ENCODE peak calls at places on chromosomes 7 and 10, in ten cellular contexts. M is tibial nerve; K is psoas muscle; C is GM19239; W is T-helper 1 cell; B is left kidney; A is kidney tubule cell; R is DND-41; Z is HCEC 1CT; E is activated naive CD4-positive, alpha-beta T cell treated with anti-CD3 and anti-CD28 coated beads for 36 hours. U is an unnamed sample.

GRCh38 chr7:38273286-38273995 is at the start of gene TARP:
- DNase-seq in M (no peak), K (no peak), C (no peak), W (no peak), B (no peak), A (no peak), R (no peak), Z (no peak), E (no peak), U (no peak)

GRCh38 chr7:48126037-48126436 is 37.0 kb downstream of the UPP1 start:
- DNase-seq in M (no peak), K (no peak), C (no peak), W (no peak), B (no peak), A (no peak), R (no peak), Z (no peak), E (no peak), U (no peak)

GRCh38 chr7:138091073-138091472 is 14.8 kb downstream of the AKR1D1 start:
- DNase-seq in M (no peak), K (no peak), C (no peak), W (no peak), B (no peak), A (peak; percentile 22), R (no peak), Z (peak; percentile 1), E (no peak), U (peak; percentile 9)

GRCh38 chr10:67783576-67784294 is 54.3 kb downstream of the DNAJC12 start:
- DNase-seq in M (no peak), K (no peak), C (no peak), W (no peak), B (no peak), A (no peak), R (no peak), Z (no peak), E (no peak), U (no peak)

GRCh38 chr10:34590802-34591201 is 224.3 kb downstream of the PARD3 start:
- DNase-seq in M (no peak), K (no peak), C (no peak), W (no peak), B (no peak), A (no peak), R (no peak), Z (no peak), E (no peak), U (no peak)

GRCh38 chr7:7330997-7331396 is 148.7 kb downstream of the C1GALT1 start:
- DNase-seq in M (no peak), K (no peak), C (no peak), W (no peak), B (no peak), A (no peak), R (no peak), Z (no peak), E (peak; percentile 8), U (no peak)

GRCh38 chr10:126598009-126598408 is 72.5 kb downstream of the C10orf90 start:
- DNase-seq in M (no peak), K (no peak), C (no peak), W (no peak), B (peak; percentile 50), A (peak; percentile 60), R (peak; percentile 28), Z (peak; percentile 48), E (peak; percentile 14), U (peak; percentile 63)

GRCh38 chr7:2106920-2107319 is 125.8 kb downstream of the MAD1L1 start:
- DNase-seq in M (no peak), K (peak; percentile 52), C (no peak), W (no peak), B (peak; percentile 71), A (peak; percentile 3), R (no peak), Z (no peak), E (no peak), U (no peak)

GRCh38 chr7:99000904-99001442 is 122.6 kb downstream of the TRRAP start:
- DNase-seq in M (no peak), K (no peak), C (no peak), W (no peak), B (no peak), A (peak; percentile 70), R (no peak), Z (no peak), E (no peak), U (no peak)

GRCh38 chr10:102434251-102434913 is 2.0 kb upstream of the CUEDC2 start:
- DNase-seq in M (no peak), K (no peak), C (no peak), W (no peak), B (peak; percentile 69), A (peak; percentile 21), R (no peak), Z (peak; percentile 43), E (no peak), U (peak; percentile 85)

GRCh38 chr10:24908793-24909423 is 43.5 kb downstream of the PRTFDC1 start:
- DNase-seq in M (no peak), K (no peak), C (no peak), W (no peak), B (no peak), A (peak; percentile 78), R (no peak), Z (peak; percentile 76), E (peak; percentile 22), U (peak; percentile 74)

GRCh38 chr10:21919117-21919516 is 84.4 kb downstream of the DNAJC1 start:
- DNase-seq in M (no peak), K (no peak), C (no peak), W (no peak), B (no peak), A (no peak), R (no peak), Z (no peak), E (no peak), U (no peak)

GRCh38 chr10:98209441-98209840 is 58.6 kb downstream of the LOXL4 start:
- DNase-seq in M (no peak), K (no peak), C (no peak), W (no peak), B (no peak), A (no peak), R (no peak), Z (no peak), E (no peak), U (no peak)

GRCh38 chr10:99621454-99622246 is 1.4 kb upstream of the SLC25A28 start:
- DNase-seq in M (no peak), K (no peak), C (no peak), W (no peak), B (no peak), A (no peak), R (no peak), Z (no peak), E (no peak), U (no peak)

GRCh38 chr7:51850141-51850540 is 533.5 kb upstream of the COBL start:
- DNase-seq in M (no peak), K (no peak), C (no peak), W (no peak), B (no peak), A (no peak), R (no peak), Z (no peak), E (no peak), U (no peak)

GRCh38 chr7:158185653-158186052 is 402.0 kb downstream of the PTPRN2 start:
- DNase-seq in M (no peak), K (no peak), C (no peak), W (no peak), B (no peak), A (no peak), R (no peak), Z (no peak), E (no peak), U (no peak)

GRCh38 chr7:27586825-27587224 is 75.9 kb downstream of the HIBADH start:
- DNase-seq in M (no peak), K (peak; percentile 53), C (peak; percentile 2), W (no peak), B (no peak), A (no peak), R (no peak), Z (no peak), E (no peak), U (no peak)

GRCh38 chr10:124688889-124689670 is 55.1 kb downstream of the FAM53B start:
- DNase-seq in M (no peak), K (no peak), C (peak; percentile 60), W (no peak), B (no peak), A (no peak), R (no peak), Z (no peak), E (peak; percentile 83), U (no peak)